ENCODE peak calls at places on chromosomes 5 and 9, in ten cellular contexts. F is NCI-H460; E is activated naive CD4-positive, alpha-beta T cell treated with Interleukin-2 at 50 U/mL for 16 hours; J is activated CD4-positive, alpha-beta T cell treated with anti-CD3 and anti-CD28 coated beads for 1 hour; L is NCI-H524; G is NCI-H1105 treated with DMSO at 0.1 percent for 48 hours; V is pons; K is stimulated activated CD8-positive, alpha-beta memory T cell treated with anti-CD3 and anti-CD28 coated beads, Interleukin-15, amount 100 ng/mL, for 1 hour; B is adrenal gland; I is A172. N is an unnamed sample.

GRCh38 chr5:173855995-173856656 is 32.0 kb upstream of the CPEB4 start:
- DNase-seq in V (no peak), F (no peak), L (no peak), I (no peak), K (no peak), J (no peak), B (no peak), E (no peak), G (no peak), N (no peak)

GRCh38 chr5:95899040-95899439 is 62.6 kb downstream of the ELL2 start:
- DNase-seq in I (no peak), B (no peak), L (no peak), V (no peak), G (no peak), F (no peak), K (no peak), E (no peak), J (no peak), N (peak; percentile 13)

GRCh38 chr5:98301567-98301966 is 471.9 kb upstream of the RGMB start:
- DNase-seq in I (peak; percentile 45), J (no peak), E (no peak), F (no peak), K (no peak), L (no peak), G (no peak), B (no peak), V (peak; percentile 78), N (no peak)

GRCh38 chr9:129626944-129627297 is 958 bp downstream of the NTMT1 start:
- DNase-seq in G (no peak), V (no peak), L (no peak), E (no peak), F (no peak), B (no peak), J (no peak), I (peak; percentile 57), K (no peak), N (peak; percentile 41)

GRCh38 chr5:95664204-95664786 is 17.7 kb downstream of the RFESD start:
- DNase-seq in L (no peak), K (no peak), G (peak; percentile 24), V (peak; percentile 76), J (no peak), B (peak; percentile 46), F (peak; percentile 39), I (peak; percentile 55), E (peak; percentile 20), N (peak; percentile 29)

GRCh38 chr5:82406200-82406773 is 128.1 kb upstream of the RPS23 start:
- DNase-seq in K (no peak), J (no peak), V (no peak), B (no peak), L (no peak), E (no peak), F (no peak), I (peak; percentile 26), G (no peak), N (no peak)

GRCh38 chr5:14267166-14267838 is 124.2 kb downstream of the TRIO start:
- DNase-seq in E (no peak), L (no peak), V (no peak), I (no peak), F (peak; percentile 48), J (no peak), G (no peak), B (no peak), K (no peak), N (peak; percentile 21)

GRCh38 chr5:142342128-142342981 is 17.5 kb upstream of the SPRY4 start:
- DNase-seq in J (no peak), E (no peak), I (peak; percentile 43), V (no peak), L (no peak), B (peak; percentile 81), K (no peak), G (no peak), F (no peak), N (no peak)

GRCh38 chr5:135398160-135398854 is 724 bp downstream of the MACROH2A1 start:
- DNase-seq in F (no peak), J (no peak), K (no peak), I (peak; percentile 49), V (no peak), L (no peak), B (peak; percentile 35), E (peak; percentile 43), G (peak; percentile 18), N (peak; percentile 31)

GRCh38 chr9:112179816-112180215 is 4.7 kb upstream of the SUSD1 start:
- DNase-seq in V (no peak), F (no peak), G (no peak), B (no peak), K (no peak), E (no peak), I (no peak), L (peak; percentile 83), J (no peak), N (no peak)

GRCh38 chr5:17228833-17229291 is 11.4 kb downstream of the BASP1 start:
- DNase-seq in F (no peak), L (no peak), I (no peak), K (no peak), J (no peak), G (no peak), E (no peak), V (no peak), B (no peak), N (no peak)

GRCh38 chr9:136531904-136532798 is 13.7 kb downstream of the NOTCH1 start:
- DNase-seq in K (no peak), E (no peak), G (no peak), I (no peak), L (no peak), V (no peak), B (no peak), J (no peak), F (no peak), N (no peak)

N was measured in NCI-H82.